ENCODE peak calls at places on chromosomes 7 and 10, in seven cellular contexts. E is thoracic aorta, X is heart left ventricle, V is tibial nerve, G is IMR-90, H is H1, A is cardiac muscle cell. W is an unnamed sample.

GRCh38 chr7:81956520-81956919 is 186.7 kb upstream of the HGF start:
- DNase-seq in E (no peak), X (no peak), V (peak; percentile 20), G (peak; percentile 73), H (no peak), A (peak; percentile 57), W (no peak)

GRCh38 chr10:103816431-103816830 is 38.9 kb downstream of the SH3PXD2A start:
- DNase-seq in E (no peak), X (no peak), V (no peak), G (peak; percentile 62), H (no peak), A (no peak), W (no peak)

GRCh38 chr10:71765176-71765906 is 8.0 kb downstream of the VSIR start:
- DNase-seq in E (no peak), X (peak; percentile 73), V (no peak), G (peak; percentile 30), H (no peak), A (no peak), W (no peak)

GRCh38 chr10:78255796-78256638 is 222.4 kb downstream of the RPS24 start:
- DNase-seq in E (peak; percentile 69), X (peak; percentile 56), V (peak; percentile 32), G (peak; percentile 99), H (peak; percentile 7), A (peak; percentile 67), W (peak; percentile 94)

GRCh38 chr7:128221929-128222403 is 19.1 kb upstream of the LEP start:
- DNase-seq in E (no peak), X (no peak), V (no peak), G (peak; percentile 48), H (no peak), A (no peak), W (peak; percentile 59)

GRCh38 chr10:124290095-124290795 is 128.5 kb downstream of the OAT start:
- DNase-seq in E (no peak), X (no peak), V (peak; percentile 7), G (peak; percentile 6), H (no peak), A (no peak), W (peak; percentile 21)

GRCh38 chr10:29229258-29229705 is 59.6 kb upstream of the LYZL1 start:
- DNase-seq in E (no peak), X (no peak), V (no peak), G (no peak), H (no peak), A (no peak), W (no peak)

GRCh38 chr10:91887075-91887899 is 22.0 kb downstream of the FGFBP3 start:
- DNase-seq in E (no peak), X (no peak), V (peak; percentile 41), G (no peak), H (peak; percentile 89), A (peak; percentile 98), W (no peak)

GRCh38 chr10:47257396-47258120 is 42.4 kb upstream of the GDF10 start:
- DNase-seq in E (no peak), X (no peak), V (no peak), G (peak; percentile 65), H (no peak), A (no peak), W (no peak)

GRCh38 chr7:129502708-129503685 is 666 bp downstream of the SMKR1 start:
- DNase-seq in E (no peak), X (no peak), V (no peak), G (no peak), H (no peak), A (peak; percentile 36), W (no peak)

GRCh38 chr10:93280699-93281366 is 201.3 kb downstream of the MYOF start:
- DNase-seq in E (no peak), X (no peak), V (no peak), G (no peak), H (peak; percentile 94), A (no peak), W (no peak)

GRCh38 chr10:49368256-49368655 is 27.6 kb downstream of the DRGX start:
- DNase-seq in E (no peak), X (no peak), V (no peak), G (no peak), H (no peak), A (no peak), W (no peak)

GRCh38 chr10:11402392-11402791 is 209.1 kb downstream of the USP6NL start:
- DNase-seq in E (no peak), X (no peak), V (no peak), G (no peak), H (no peak), A (no peak), W (no peak)

GRCh38 chr10:119768455-119769094 is 42.7 kb downstream of the INPP5F start:
- DNase-seq in E (no peak), X (no peak), V (no peak), G (peak; percentile 22), H (no peak), A (no peak), W (no peak)

GRCh38 chr7:158811894-158812293 is 17.4 kb downstream of the ESYT2 start:
- DNase-seq in E (no peak), X (no peak), V (peak; percentile 37), G (no peak), H (no peak), A (no peak), W (no peak)

GRCh38 chr7:53315986-53316385 is 280.6 kb downstream of the POM121L12 start:
- DNase-seq in E (no peak), X (peak; percentile 68), V (no peak), G (no peak), H (no peak), A (no peak), W (no peak)

GRCh38 chr10:117568226-117568625 is 25.7 kb downstream of the EMX2 start:
- DNase-seq in E (no peak), X (no peak), V (no peak), G (no peak), H (no peak), A (no peak), W (no peak)

DNA sequence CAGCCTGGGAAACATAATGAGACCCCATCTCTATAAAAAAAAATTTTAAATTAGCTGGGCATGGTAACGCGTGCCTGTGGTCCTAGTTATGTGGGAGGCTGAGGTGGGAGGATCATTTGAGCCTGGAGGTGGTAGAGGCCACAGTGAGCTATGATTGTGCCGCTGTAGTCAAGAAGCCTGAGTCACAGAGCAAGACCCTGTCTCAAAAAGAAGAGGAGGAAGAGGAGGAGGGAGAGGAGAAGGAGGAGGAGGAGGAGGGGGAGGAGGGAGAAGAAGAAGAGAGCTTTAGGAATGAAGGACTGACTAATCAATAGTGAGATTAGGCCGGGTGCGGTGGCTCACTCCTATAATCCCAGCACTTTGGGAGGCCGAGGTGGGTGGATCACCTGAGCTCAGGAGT is 111.8 kb upstream of the KMT2E start:
- DNase-seq in E (no peak), X (no peak), V (no peak), G (no peak), H (no peak), A (no peak), W (no peak)
- TF ChIP-seq CTCF in E (no peak), X (no peak), V (no peak), G (no peak), H (no peak), A (no peak), W (no peak)

DNA sequence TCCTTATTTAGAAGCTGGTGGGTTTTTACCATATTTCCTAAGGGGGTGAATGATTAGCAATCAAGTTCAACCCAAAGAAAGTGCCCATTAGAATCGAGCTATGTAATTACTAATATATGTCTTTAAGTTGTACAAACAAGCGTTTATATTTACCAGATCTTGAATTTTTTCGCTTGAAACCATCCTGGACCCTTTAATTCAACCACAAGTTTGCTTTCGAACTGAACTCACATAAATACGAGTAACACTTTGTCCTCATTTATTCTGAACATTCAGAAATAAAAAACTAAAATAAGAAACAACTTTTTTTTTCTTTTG is 1.5 kb downstream of the SRI start:
- DNase-seq in E (no peak), X (no peak), V (no peak), G (no peak), H (no peak), A (no peak), W (no peak)
- H3K4me3 ChIP-seq in E (peak overlapping the region; percentile 92), X (no peak overlapping the region), V (peak overlapping the region; percentile 93), G (peak overlapping the region; percentile 89), H (peak overlapping the region; percentile 82), A (peak overlapping the region; percentile 94), W (peak overlapping the region; percentile 98)

GRCh38 chr10:69572159-69573055 is 815 bp downstream of the NEUROG3 start:
- DNase-seq in E (no peak), X (no peak), V (no peak), G (peak; percentile 2), H (no peak), A (peak; percentile 14), W (no peak)

GRCh38 chr10:69575164-69575722 is 2.0 kb upstream of the NEUROG3 start:
- DNase-seq in E (no peak), X (no peak), V (no peak), G (no peak), H (no peak), A (no peak), W (no peak)

GRCh38 chr10:69574571-69574978 is 1.4 kb upstream of the NEUROG3 start:
- DNase-seq in E (no peak), X (no peak), V (no peak), G (no peak), H (no peak), A (no peak), W (no peak)

GRCh38 chr10:69571618-69572158 is 1.5 kb downstream of the NEUROG3 start:
- DNase-seq in E (no peak), X (no peak), V (no peak), G (no peak), H (no peak), A (no peak), W (no peak)

DNA sequence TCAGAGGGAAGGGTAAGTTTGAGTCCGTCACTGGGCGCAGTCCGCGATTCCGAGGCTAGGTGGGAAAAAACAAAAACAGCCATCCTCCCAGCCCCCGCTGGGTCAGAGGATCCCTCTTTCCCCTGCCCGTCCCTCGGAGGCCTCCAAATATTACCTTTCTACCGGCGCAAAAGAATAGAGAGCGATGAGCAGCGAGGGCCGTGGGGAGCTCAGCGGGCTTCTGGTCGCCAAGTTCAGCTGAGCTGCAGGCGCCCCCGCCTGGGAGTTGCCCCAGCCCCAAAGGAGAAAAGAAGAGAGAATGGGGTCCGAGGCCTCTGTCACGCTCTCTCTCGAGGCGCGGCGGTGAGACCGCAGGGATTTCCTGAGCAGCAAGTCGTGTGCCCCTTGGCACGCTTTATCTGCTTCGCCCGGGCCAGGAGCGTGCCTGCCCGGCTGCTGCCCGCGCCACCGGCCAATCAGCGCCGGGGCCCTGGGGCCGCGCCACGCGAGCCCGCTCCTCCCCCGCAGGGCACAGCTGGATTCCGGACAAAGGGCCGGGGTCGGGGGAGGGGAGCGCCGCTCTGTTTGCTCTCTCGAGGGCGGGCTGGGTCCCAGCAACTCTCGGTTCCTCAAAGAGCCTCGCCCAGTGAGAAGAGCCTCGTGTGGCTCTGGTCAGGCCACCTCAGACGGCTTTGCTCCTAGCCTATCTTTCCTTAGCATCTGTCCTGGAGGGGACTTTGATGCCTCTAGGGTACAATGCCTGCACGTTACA is at the start of gene NEUROG3:
- DNase-seq in E (no peak), X (peak; percentile 33), V (no peak), G (no peak), H (no peak), A (no peak), W (no peak)
- H3K27me3 ChIP-seq in E (peaks cover 6% of the 10 kb centered on the region), X (peaks cover 89% of the 10 kb centered on the region), V (peaks cover 96% of the 10 kb centered on the region), G (peaks cover 90% of the 10 kb centered on the region), H (peaks cover 98% of the 10 kb centered on the region), A (peaks cover 100% of the 10 kb centered on the region), W (peaks cover 73% of the 10 kb centered on the region)

GRCh38 chr10:69226919-69227450 is 6.9 kb downstream of the HKDC1 start:
- DNase-seq in E (no peak), X (no peak), V (no peak), G (no peak), H (no peak), A (no peak), W (no peak)
- TF ChIP-seq CTCF in E (no peak), X (no peak), V (no peak), G (no peak), H (peak; percentile 40), A (no peak), W (no peak)